ENCODE peak calls at places on chromosomes 7 and 10, in ten cellular contexts. One of them, this sample, is unnamed.
A peak's percentile ranks its signal among the peaks of the same experiment; 100 is the strongest.

GRCh38 chr10:99297033-99297432 is 32.1 kb upstream of the CNNM1 start:
- DNase-seq in stimulated activated effector memory CD8-positive, alpha-beta T cell treated with anti-CD3 and anti-CD28 coated beads, Interleukin-12 subunit alpha, Interleukin-12 subunit beta, amount 100 ng/mL, for 72 hours: no peak
- DNase-seq in cardiac muscle cell: no peak
- DNase-seq in astrocyte: no peak
- DNase-seq in NCI-H510A: no peak
- DNase-seq in progenitor cell of endocrine pancreas: no peak
- DNase-seq in EH: no peak
- DNase-seq in NCI-H1436: no peak
- DNase-seq in AG09319: no peak
- DNase-seq in left ventricle myocardium superior: no peak
- DNase-seq in this sample: no peak

GRCh38 chr10:94133239-94133638 is 139.5 kb downstream of the PLCE1 start:
- DNase-seq in progenitor cell of endocrine pancreas: no peak
- DNase-seq in EH: peak; percentile 76
- DNase-seq in stimulated activated effector memory CD8-positive, alpha-beta T cell treated with anti-CD3 and anti-CD28 coated beads, Interleukin-12 subunit alpha, Interleukin-12 subunit beta, amount 100 ng/mL, for 72 hours: no peak
- DNase-seq in NCI-H510A: no peak
- DNase-seq in AG09319: no peak
- DNase-seq in cardiac muscle cell: no peak
- DNase-seq in astrocyte: no peak
- DNase-seq in left ventricle myocardium superior: peak; percentile 90
- DNase-seq in NCI-H1436: no peak
- DNase-seq in this sample: no peak

GRCh38 chr10:59970396-59971368 is 64.3 kb upstream of the CCDC6 start:
- DNase-seq in stimulated activated effector memory CD8-positive, alpha-beta T cell treated with anti-CD3 and anti-CD28 coated beads, Interleukin-12 subunit alpha, Interleukin-12 subunit beta, amount 100 ng/mL, for 72 hours: no peak
- DNase-seq in cardiac muscle cell: no peak
- DNase-seq in progenitor cell of endocrine pancreas: no peak
- DNase-seq in astrocyte: no peak
- DNase-seq in left ventricle myocardium superior: no peak
- DNase-seq in EH: no peak
- DNase-seq in AG09319: no peak
- DNase-seq in NCI-H510A: no peak
- DNase-seq in NCI-H1436: no peak
- DNase-seq in this sample: no peak

GRCh38 chr7:33423646-33424020 is 294.3 kb downstream of the BBS9 start:
- DNase-seq in NCI-H1436: no peak
- DNase-seq in progenitor cell of endocrine pancreas: no peak
- DNase-seq in stimulated activated effector memory CD8-positive, alpha-beta T cell treated with anti-CD3 and anti-CD28 coated beads, Interleukin-12 subunit alpha, Interleukin-12 subunit beta, amount 100 ng/mL, for 72 hours: no peak
- DNase-seq in astrocyte: no peak
- DNase-seq in NCI-H510A: no peak
- DNase-seq in AG09319: no peak
- DNase-seq in EH: no peak
- DNase-seq in cardiac muscle cell: no peak
- DNase-seq in left ventricle myocardium superior: no peak
- DNase-seq in this sample: no peak

GRCh38 chr7:138565451-138566114 is 105.5 kb downstream of the TRIM24 start:
- DNase-seq in left ventricle myocardium superior: no peak
- DNase-seq in astrocyte: peak; percentile 71
- DNase-seq in AG09319: no peak
- DNase-seq in EH: peak; percentile 31
- DNase-seq in cardiac muscle cell: peak; percentile 88
- DNase-seq in progenitor cell of endocrine pancreas: no peak
- DNase-seq in NCI-H1436: peak; percentile 15
- DNase-seq in stimulated activated effector memory CD8-positive, alpha-beta T cell treated with anti-CD3 and anti-CD28 coated beads, Interleukin-12 subunit alpha, Interleukin-12 subunit beta, amount 100 ng/mL, for 72 hours: no peak
- DNase-seq in NCI-H510A: no peak
- DNase-seq in this sample: no peak

GRCh38 chr10:76299501-76299900 is 868.1 kb downstream of the LRMDA start:
- DNase-seq in NCI-H510A: no peak
- DNase-seq in NCI-H1436: no peak
- DNase-seq in AG09319: no peak
- DNase-seq in stimulated activated effector memory CD8-positive, alpha-beta T cell treated with anti-CD3 and anti-CD28 coated beads, Interleukin-12 subunit alpha, Interleukin-12 subunit beta, amount 100 ng/mL, for 72 hours: no peak
- DNase-seq in cardiac muscle cell: no peak
- DNase-seq in progenitor cell of endocrine pancreas: no peak
- DNase-seq in EH: peak; percentile 68
- DNase-seq in left ventricle myocardium superior: no peak
- DNase-seq in astrocyte: no peak
- DNase-seq in this sample: no peak

GRCh38 chr10:47348661-47349470 is 703 bp downstream of the RBP3 start:
- DNase-seq in NCI-H510A: no peak
- DNase-seq in AG09319: no peak
- DNase-seq in progenitor cell of endocrine pancreas: no peak
- DNase-seq in NCI-H1436: no peak
- DNase-seq in left ventricle myocardium superior: no peak
- DNase-seq in cardiac muscle cell: no peak
- DNase-seq in EH: no peak
- DNase-seq in stimulated activated effector memory CD8-positive, alpha-beta T cell treated with anti-CD3 and anti-CD28 coated beads, Interleukin-12 subunit alpha, Interleukin-12 subunit beta, amount 100 ng/mL, for 72 hours: no peak
- DNase-seq in astrocyte: no peak
- DNase-seq in this sample: no peak

GRCh38 chr7:155676052-155676451 is 31.6 kb downstream of the RBM33 start:
- DNase-seq in cardiac muscle cell: no peak
- DNase-seq in EH: no peak
- DNase-seq in astrocyte: no peak
- DNase-seq in AG09319: no peak
- DNase-seq in NCI-H1436: no peak
- DNase-seq in left ventricle myocardium superior: no peak
- DNase-seq in NCI-H510A: no peak
- DNase-seq in stimulated activated effector memory CD8-positive, alpha-beta T cell treated with anti-CD3 and anti-CD28 coated beads, Interleukin-12 subunit alpha, Interleukin-12 subunit beta, amount 100 ng/mL, for 72 hours: no peak
- DNase-seq in progenitor cell of endocrine pancreas: no peak
- DNase-seq in this sample: no peak

GRCh38 chr7:130961128-130961601 is 227.2 kb upstream of the KLF14 start:
- DNase-seq in AG09319: no peak
- DNase-seq in astrocyte: peak; percentile 93
- DNase-seq in progenitor cell of endocrine pancreas: no peak
- DNase-seq in stimulated activated effector memory CD8-positive, alpha-beta T cell treated with anti-CD3 and anti-CD28 coated beads, Interleukin-12 subunit alpha, Interleukin-12 subunit beta, amount 100 ng/mL, for 72 hours: peak; percentile 92
- DNase-seq in cardiac muscle cell: peak; percentile 76
- DNase-seq in NCI-H510A: no peak
- DNase-seq in left ventricle myocardium superior: no peak
- DNase-seq in NCI-H1436: no peak
- DNase-seq in EH: peak; percentile 70
- DNase-seq in this sample: no peak